ENCODE peak calls at places on chromosomes 1 and 21, in four cellular contexts. One of them, this sample, is unnamed. For H3K4me1 and H3K36me3, the result is how much of the 10 kb centered on the place peaks cover.

GRCh38 chr1:218925777-218926176 is 247.9 kb upstream of the LYPLAL1 start:
- DNase-seq in fibroblast of lung: no peak
- DNase-seq in CD4-positive, CD25-positive, alpha-beta regulatory T cell: no peak
- DNase-seq in CD8-positive, alpha-beta T cell: no peak
- DNase-seq in this sample: no peak

GRCh38 chr1:189804352-189804751 is 673.3 kb downstream of the BRINP3 start:
- DNase-seq in fibroblast of lung: no peak
- DNase-seq in CD4-positive, CD25-positive, alpha-beta regulatory T cell: no peak
- DNase-seq in CD8-positive, alpha-beta T cell: no peak
- DNase-seq in this sample: no peak

GRCh38 chr1:66916320-66916719 is 8.3 kb downstream of the DNAI4 start:
- DNase-seq in fibroblast of lung: peak
- DNase-seq in CD4-positive, CD25-positive, alpha-beta regulatory T cell: no peak
- DNase-seq in CD8-positive, alpha-beta T cell: no peak
- DNase-seq in this sample: no peak

GRCh38 chr1:223652436-223652901 is 13.0 kb downstream of the CAPN8 start:
- DNase-seq in fibroblast of lung: no peak
- DNase-seq in CD4-positive, CD25-positive, alpha-beta regulatory T cell: no peak
- DNase-seq in CD8-positive, alpha-beta T cell: no peak
- DNase-seq in this sample: no peak

GRCh38 chr1:181043025-181043880 is 9.5 kb downstream of the MR1 start:
- DNase-seq in fibroblast of lung: peak
- DNase-seq in CD4-positive, CD25-positive, alpha-beta regulatory T cell: no peak
- DNase-seq in CD8-positive, alpha-beta T cell: no peak
- DNase-seq in this sample: no peak

GRCh38 chr1:43539726-43540434 is 9.2 kb downstream of the PTPRF start:
- DNase-seq in fibroblast of lung: no peak
- DNase-seq in CD4-positive, CD25-positive, alpha-beta regulatory T cell: no peak
- DNase-seq in CD8-positive, alpha-beta T cell: no peak
- DNase-seq in this sample: no peak

GRCh38 chr1:93081716-93082115 is 2.6 kb downstream of the MTF2 start:
- DNase-seq in fibroblast of lung: peak
- DNase-seq in CD4-positive, CD25-positive, alpha-beta regulatory T cell: no peak
- DNase-seq in CD8-positive, alpha-beta T cell: no peak
- DNase-seq in this sample: peak

GRCh38 chr1:199522338-199522737 is 505.2 kb upstream of the NR5A2 start:
- DNase-seq in fibroblast of lung: no peak
- DNase-seq in CD4-positive, CD25-positive, alpha-beta regulatory T cell: no peak
- DNase-seq in CD8-positive, alpha-beta T cell: no peak
- DNase-seq in this sample: no peak

GRCh38 chr1:159211331-159212136 is 6.9 kb downstream of the ACKR1 start:
- DNase-seq in fibroblast of lung: peak
- DNase-seq in CD4-positive, CD25-positive, alpha-beta regulatory T cell: no peak
- DNase-seq in CD8-positive, alpha-beta T cell: no peak
- DNase-seq in this sample: no peak

GRCh38 chr1:212671342-212672031 is 28.2 kb downstream of the BATF3 start:
- DNase-seq in fibroblast of lung: peak
- DNase-seq in CD4-positive, CD25-positive, alpha-beta regulatory T cell: no peak
- DNase-seq in CD8-positive, alpha-beta T cell: no peak
- DNase-seq in this sample: no peak

GRCh38 chr1:244353572-244354091 is 98.1 kb downstream of the ADSS2 start:
- DNase-seq in fibroblast of lung: peak
- DNase-seq in CD4-positive, CD25-positive, alpha-beta regulatory T cell: no peak
- DNase-seq in CD8-positive, alpha-beta T cell: no peak
- DNase-seq in this sample: peak

GRCh38 chr21:33238565-33239255 is 9.0 kb downstream of the IFNAR2 start:
- DNase-seq in fibroblast of lung: no peak
- DNase-seq in CD4-positive, CD25-positive, alpha-beta regulatory T cell: no peak
- DNase-seq in CD8-positive, alpha-beta T cell: no peak
- DNase-seq in this sample: no peak

GRCh38 chr1:165563551-165563950 is 19.8 kb downstream of the LRRC52 start:
- DNase-seq in fibroblast of lung: no peak
- DNase-seq in CD4-positive, CD25-positive, alpha-beta regulatory T cell: no peak
- DNase-seq in CD8-positive, alpha-beta T cell: no peak
- DNase-seq in this sample: no peak

GRCh38 chr1:193040011-193040410 is 19.1 kb downstream of the UCHL5 start:
- DNase-seq in fibroblast of lung: no peak
- DNase-seq in CD4-positive, CD25-positive, alpha-beta regulatory T cell: no peak
- DNase-seq in CD8-positive, alpha-beta T cell: no peak
- DNase-seq in this sample: no peak

GRCh38 chr21:43322805-43323204 is 104.1 kb downstream of the SIK1 start:
- DNase-seq in fibroblast of lung: no peak
- DNase-seq in CD4-positive, CD25-positive, alpha-beta regulatory T cell: no peak
- DNase-seq in CD8-positive, alpha-beta T cell: no peak
- DNase-seq in this sample: no peak

GRCh38 chr1:8094481-8095241 is 68.6 kb upstream of the ERRFI1 start:
- DNase-seq in fibroblast of lung: peak
- DNase-seq in CD4-positive, CD25-positive, alpha-beta regulatory T cell: no peak
- DNase-seq in CD8-positive, alpha-beta T cell: no peak
- DNase-seq in this sample: peak

GRCh38 chr1:51897699-51898031 is 19.1 kb upstream of the NRDC start:
- DNase-seq in fibroblast of lung: peak
- DNase-seq in CD4-positive, CD25-positive, alpha-beta regulatory T cell: no peak
- DNase-seq in CD8-positive, alpha-beta T cell: no peak
- DNase-seq in this sample: peak

GRCh38 chr1:224539971-224540370 is 76.1 kb upstream of the CNIH3 start:
- DNase-seq in fibroblast of lung: peak
- DNase-seq in CD4-positive, CD25-positive, alpha-beta regulatory T cell: no peak
- DNase-seq in CD8-positive, alpha-beta T cell: no peak
- DNase-seq in this sample: no peak

GRCh38 chr1:223776075-223776814 is 63.9 kb downstream of the CAPN2 start:
- DNase-seq in fibroblast of lung: peak
- DNase-seq in CD4-positive, CD25-positive, alpha-beta regulatory T cell: no peak
- DNase-seq in CD8-positive, alpha-beta T cell: no peak
- DNase-seq in this sample: peak

GRCh38 chr1:189220750-189221149 is 1256.9 kb downstream of the BRINP3 start:
- DNase-seq in fibroblast of lung: peak
- DNase-seq in CD4-positive, CD25-positive, alpha-beta regulatory T cell: no peak
- DNase-seq in CD8-positive, alpha-beta T cell: no peak
- DNase-seq in this sample: no peak

GRCh38 chr1:184052194-184052559 is 647 bp downstream of the TSEN15 start:
- DNase-seq in fibroblast of lung: peak
- DNase-seq in CD4-positive, CD25-positive, alpha-beta regulatory T cell: no peak
- DNase-seq in CD8-positive, alpha-beta T cell: no peak
- DNase-seq in this sample: no peak

GRCh38 chr1:173017792-173018191 is 32.9 kb downstream of the TNFSF18 start:
- DNase-seq in fibroblast of lung: peak
- DNase-seq in CD4-positive, CD25-positive, alpha-beta regulatory T cell: no peak
- DNase-seq in CD8-positive, alpha-beta T cell: no peak
- DNase-seq in this sample: no peak

GRCh38 chr1:87329756-87330200 is 1.1 kb downstream of the LMO4 start:
- DNase-seq in fibroblast of lung: peak
- DNase-seq in CD4-positive, CD25-positive, alpha-beta regulatory T cell: no peak
- DNase-seq in CD8-positive, alpha-beta T cell: no peak
- DNase-seq in this sample: no peak

GRCh38 chr21:36150192-36150711 is 6.4 kb upstream of the DOP1B start:
- DNase-seq in fibroblast of lung: peak
- DNase-seq in CD4-positive, CD25-positive, alpha-beta regulatory T cell: no peak
- DNase-seq in CD8-positive, alpha-beta T cell: no peak
- DNase-seq in this sample: no peak

GRCh38 chr1:100419072-100419471 is 66.8 kb downstream of the CDC14A start:
- DNase-seq in fibroblast of lung: no peak
- DNase-seq in CD4-positive, CD25-positive, alpha-beta regulatory T cell: no peak
- DNase-seq in CD8-positive, alpha-beta T cell: no peak
- DNase-seq in this sample: no peak

GRCh38 chr21:32278518-32279376 is at the start of gene MIS18A:
- DNase-seq in fibroblast of lung: peak
- DNase-seq in CD4-positive, CD25-positive, alpha-beta regulatory T cell: peak
- DNase-seq in CD8-positive, alpha-beta T cell: peak
- DNase-seq in this sample: peak

GRCh38 chr1:109399326-109399957 is 1.7 kb upstream of the SORT1 start:
- DNase-seq in fibroblast of lung: peak
- DNase-seq in CD4-positive, CD25-positive, alpha-beta regulatory T cell: peak
- DNase-seq in CD8-positive, alpha-beta T cell: no peak
- DNase-seq in this sample: no peak

GRCh38 chr1:211910136-211910884 is 79.7 kb upstream of the LPGAT1 start:
- DNase-seq in fibroblast of lung: no peak
- DNase-seq in CD4-positive, CD25-positive, alpha-beta regulatory T cell: no peak
- DNase-seq in CD8-positive, alpha-beta T cell: no peak
- DNase-seq in this sample: no peak

GRCh38 chr1:84702143-84702542 is 11.9 kb upstream of the SSX2IP start:
- DNase-seq in fibroblast of lung: no peak
- DNase-seq in CD4-positive, CD25-positive, alpha-beta regulatory T cell: no peak
- DNase-seq in CD8-positive, alpha-beta T cell: no peak
- DNase-seq in this sample: no peak

GRCh38 chr1:6239950-6240768 is 3.8 kb upstream of the HES3 start:
- DNase-seq in fibroblast of lung: peak
- DNase-seq in CD4-positive, CD25-positive, alpha-beta regulatory T cell: no peak
- DNase-seq in CD8-positive, alpha-beta T cell: no peak
- DNase-seq in this sample: no peak

GRCh38 chr1:94236021-94236491 is 1.3 kb downstream of the ARHGAP29 start:
- DNase-seq in fibroblast of lung: peak
- DNase-seq in CD4-positive, CD25-positive, alpha-beta regulatory T cell: no peak
- DNase-seq in CD8-positive, alpha-beta T cell: no peak
- DNase-seq in this sample: no peak

GRCh38 chr1:221804303-221804702 is 62.4 kb upstream of the DUSP10 start:
- DNase-seq in fibroblast of lung: no peak
- DNase-seq in CD4-positive, CD25-positive, alpha-beta regulatory T cell: no peak
- DNase-seq in CD8-positive, alpha-beta T cell: no peak
- DNase-seq in this sample: no peak

GRCh38 chr1:198101716-198102453 is 54.9 kb upstream of the NEK7 start:
- DNase-seq in fibroblast of lung: peak
- DNase-seq in CD4-positive, CD25-positive, alpha-beta regulatory T cell: no peak
- DNase-seq in CD8-positive, alpha-beta T cell: no peak
- DNase-seq in this sample: no peak

GRCh38 chr1:58363639-58364038 is 182.9 kb downstream of the OMA1 start:
- DNase-seq in fibroblast of lung: no peak
- DNase-seq in CD4-positive, CD25-positive, alpha-beta regulatory T cell: no peak
- DNase-seq in CD8-positive, alpha-beta T cell: no peak
- DNase-seq in this sample: no peak

GRCh38 chr1:235302143-235302542 is 25.8 kb downstream of the ARID4B start:
- DNase-seq in fibroblast of lung: no peak
- DNase-seq in CD4-positive, CD25-positive, alpha-beta regulatory T cell: no peak
- DNase-seq in CD8-positive, alpha-beta T cell: no peak
- DNase-seq in this sample: no peak
- H3K4me1 ChIP-seq in fibroblast of lung: under half
- H3K4me1 ChIP-seq in CD4-positive, CD25-positive, alpha-beta regulatory T cell: half or more
- H3K4me1 ChIP-seq in CD8-positive, alpha-beta T cell: half or more
- H3K4me1 ChIP-seq in this sample: under half

GRCh38 chr1:55129194-55129728 is 85.9 kb downstream of the USP24 start:
- DNase-seq in fibroblast of lung: peak
- DNase-seq in CD4-positive, CD25-positive, alpha-beta regulatory T cell: no peak
- DNase-seq in CD8-positive, alpha-beta T cell: no peak
- DNase-seq in this sample: no peak

GRCh38 chr1:55120538-55120937 is 81.2 kb downstream of the PCSK9 start:
- DNase-seq in fibroblast of lung: no peak
- DNase-seq in CD4-positive, CD25-positive, alpha-beta regulatory T cell: no peak
- DNase-seq in CD8-positive, alpha-beta T cell: no peak
- DNase-seq in this sample: peak

GRCh38 chr1:55128418-55128817 is 86.7 kb downstream of the USP24 start:
- DNase-seq in fibroblast of lung: no peak
- DNase-seq in CD4-positive, CD25-positive, alpha-beta regulatory T cell: no peak
- DNase-seq in CD8-positive, alpha-beta T cell: no peak
- DNase-seq in this sample: no peak

GRCh38 chr1:55127827-55128343 is 87.3 kb downstream of the USP24 start:
- DNase-seq in fibroblast of lung: peak
- DNase-seq in CD4-positive, CD25-positive, alpha-beta regulatory T cell: no peak
- DNase-seq in CD8-positive, alpha-beta T cell: no peak
- DNase-seq in this sample: no peak

DNA sequence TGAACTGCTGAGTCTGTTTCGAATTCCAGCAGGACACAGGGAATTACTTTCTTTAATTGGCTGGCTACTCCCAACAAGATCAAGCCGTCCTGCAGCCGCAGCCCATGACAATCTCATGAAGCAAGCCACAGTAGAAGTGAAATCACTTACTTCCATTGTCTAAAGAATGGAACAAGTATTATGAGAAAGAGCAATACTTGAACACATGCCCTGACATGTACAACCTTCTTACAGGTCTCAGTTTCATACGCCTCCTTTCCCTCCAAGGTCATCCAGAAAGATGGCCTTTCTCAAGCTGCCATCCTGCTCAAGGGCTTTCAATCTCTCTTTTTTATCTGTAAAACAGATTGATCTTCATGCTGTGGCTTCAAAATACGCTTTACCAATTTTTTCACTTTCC is 85.1 kb downstream of the PCSK9 start:
- DNase-seq in fibroblast of lung: no peak
- DNase-seq in CD4-positive, CD25-positive, alpha-beta regulatory T cell: no peak
- DNase-seq in CD8-positive, alpha-beta T cell: no peak
- DNase-seq in this sample: no peak
- H3K36me3 ChIP-seq in fibroblast of lung: under half
- H3K36me3 ChIP-seq in CD4-positive, CD25-positive, alpha-beta regulatory T cell: half or more
- H3K36me3 ChIP-seq in CD8-positive, alpha-beta T cell: half or more
- H3K36me3 ChIP-seq in this sample: under half

GRCh38 chr21:29349702-29350101 is 51.0 kb downstream of the BACH1 start:
- DNase-seq in fibroblast of lung: no peak
- DNase-seq in CD4-positive, CD25-positive, alpha-beta regulatory T cell: no peak
- DNase-seq in CD8-positive, alpha-beta T cell: no peak
- DNase-seq in this sample: no peak

GRCh38 chr21:29347274-29347681 is 48.6 kb downstream of the BACH1 start:
- DNase-seq in fibroblast of lung: peak
- DNase-seq in CD4-positive, CD25-positive, alpha-beta regulatory T cell: no peak
- DNase-seq in CD8-positive, alpha-beta T cell: no peak
- DNase-seq in this sample: no peak

GRCh38 chr21:29346771-29347170 is 48.0 kb downstream of the BACH1 start:
- DNase-seq in fibroblast of lung: no peak
- DNase-seq in CD4-positive, CD25-positive, alpha-beta regulatory T cell: no peak
- DNase-seq in CD8-positive, alpha-beta T cell: no peak
- DNase-seq in this sample: no peak

GRCh38 chr21:29350246-29350779 is 51.6 kb downstream of the BACH1 start:
- DNase-seq in fibroblast of lung: no peak
- DNase-seq in CD4-positive, CD25-positive, alpha-beta regulatory T cell: no peak
- DNase-seq in CD8-positive, alpha-beta T cell: no peak
- DNase-seq in this sample: no peak

GRCh38 chr21:29351691-29352090 is 53.0 kb downstream of the BACH1 start:
- DNase-seq in fibroblast of lung: peak
- DNase-seq in CD4-positive, CD25-positive, alpha-beta regulatory T cell: no peak
- DNase-seq in CD8-positive, alpha-beta T cell: no peak
- DNase-seq in this sample: no peak
- H3K4me1 ChIP-seq in fibroblast of lung: under half
- H3K4me1 ChIP-seq in CD4-positive, CD25-positive, alpha-beta regulatory T cell: under half
- H3K4me1 ChIP-seq in CD8-positive, alpha-beta T cell: under half
- H3K4me1 ChIP-seq in this sample: under half

GRCh38 chr1:110687244-110687643 is 12.5 kb upstream of the KCNA3 start:
- DNase-seq in fibroblast of lung: peak
- DNase-seq in CD4-positive, CD25-positive, alpha-beta regulatory T cell: no peak
- DNase-seq in CD8-positive, alpha-beta T cell: no peak
- DNase-seq in this sample: no peak
- H3K36me3 ChIP-seq in fibroblast of lung: under half
- H3K36me3 ChIP-seq in CD4-positive, CD25-positive, alpha-beta regulatory T cell: under half
- H3K36me3 ChIP-seq in CD8-positive, alpha-beta T cell: under half
- H3K36me3 ChIP-seq in this sample: under half